ENCODE peak calls at places on chromosomes 16 and 17, in four cellular contexts. P is upper lobe of right lung; E is lung microvascular endothelial cell; K is stimulated activated CD4-positive, alpha-beta T cell treated with anti-CD3 and anti-CD28 coated beads, TNF-alpha, amount 100 ng/mL, for 1 hour. N is an unnamed sample.

GRCh38 chr16:53509906-53510703 is 7.1 kb upstream of the AKTIP start:
- DNase-seq in P (peak; percentile 78), E (peak; percentile 84), K (peak; percentile 22), N (peak; percentile 62)

GRCh38 chr17:68738044-68738443 is 136.9 kb upstream of the FAM20A start:
- DNase-seq in P (no peak), E (no peak), K (no peak), N (no peak)

GRCh38 chr16:67666538-67667433 is at the start of the genes C16orf86 and ENKD1:
- DNase-seq in P (peak; percentile 94), E (peak; percentile 69), K (peak; percentile 51), N (peak; percentile 90)

GRCh38 chr17:63950940-63951907 is 19.1 kb upstream of the CD79B start:
- DNase-seq in P (no peak), E (no peak), K (no peak), N (peak; percentile 23)

GRCh38 chr16:64089697-64090096 is 1032.2 kb downstream of the CDH11 start:
- DNase-seq in P (no peak), E (peak; percentile 1), K (no peak), N (no peak)

GRCh38 chr16:85564277-85565051 is 48.7 kb upstream of the GSE1 start:
- DNase-seq in P (peak; percentile 79), E (no peak), K (no peak), N (peak; percentile 27)

GRCh38 chr17:28242791-28243190 is 76.2 kb upstream of the TMEM97 start:
- DNase-seq in P (no peak), E (no peak), K (no peak), N (no peak)

GRCh38 chr16:52852978-52853377 is 199.7 kb downstream of the CHD9NB start:
- DNase-seq in P (no peak), E (no peak), K (no peak), N (no peak)

GRCh38 chr17:64058547-64059115 is 38.2 kb upstream of the ICAM2 start:
- DNase-seq in P (no peak), E (no peak), K (no peak), N (no peak)

GRCh38 chr17:50488880-50489279 is 10.2 kb downstream of the RSAD1 start:
- DNase-seq in P (no peak), E (no peak), K (no peak), N (no peak)

GRCh38 chr16:84482001-84482891 is 22.2 kb downstream of the MEAK7 start:
- DNase-seq in P (peak; percentile 63), E (peak; percentile 22), K (no peak), N (no peak)

GRCh38 chr17:72950236-72950931 is 142.1 kb downstream of the SLC39A11 start:
- DNase-seq in P (no peak), E (no peak), K (no peak), N (no peak)

GRCh38 chr17:59234631-59235030 is 14.3 kb downstream of the GDPD1 start:
- DNase-seq in P (no peak), E (no peak), K (no peak), N (no peak)

GRCh38 chr16:84919267-84919666 is 92.1 kb downstream of the ZDHHC7 start:
- DNase-seq in P (no peak), E (no peak), K (no peak), N (no peak)

GRCh38 chr16:2981177-2981898 is 1.1 kb upstream of the PKMYT1 start:
- DNase-seq in P (no peak), E (no peak), K (no peak), N (no peak)

N was measured in CD8-positive, alpha-beta memory T cell.